ENCODE peak calls at places on chromosomes 2 and 18, in six cellular contexts. One of them, this sample, is unnamed.
A peak's percentile ranks its signal among the peaks of the same experiment; 100 is the strongest.

GRCh38 chr18:50340078-50340477 is 34.8 kb upstream of the SKA1 start:
- DNase-seq in right atrium auricular region: no peak
- DNase-seq in GM13977: no peak
- DNase-seq in endothelial cell of umbilical vein: no peak
- DNase-seq in A549: no peak
- DNase-seq in AG10803: no peak
- DNase-seq in this sample: no peak

GRCh38 chr18:24115628-24116027 is 23.2 kb upstream of the CABYR start:
- DNase-seq in right atrium auricular region: no peak
- DNase-seq in GM13977: no peak
- DNase-seq in endothelial cell of umbilical vein: no peak
- DNase-seq in A549: no peak
- DNase-seq in AG10803: no peak
- DNase-seq in this sample: no peak

GRCh38 chr18:51153659-51154371 is 43.7 kb downstream of the MEX3C start:
- DNase-seq in right atrium auricular region: no peak
- DNase-seq in GM13977: peak; percentile 62
- DNase-seq in endothelial cell of umbilical vein: no peak
- DNase-seq in A549: no peak
- DNase-seq in AG10803: no peak
- DNase-seq in this sample: no peak

GRCh38 chr18:36031407-36031806 is 36.0 kb downstream of the RPRD1A start:
- DNase-seq in right atrium auricular region: no peak
- DNase-seq in GM13977: no peak
- DNase-seq in endothelial cell of umbilical vein: no peak
- DNase-seq in A549: no peak
- DNase-seq in AG10803: no peak
- DNase-seq in this sample: no peak

GRCh38 chr2:126761981-126762878 is 106.3 kb downstream of the GYPC start:
- DNase-seq in right atrium auricular region: peak; percentile 7
- DNase-seq in GM13977: no peak
- DNase-seq in endothelial cell of umbilical vein: no peak
- DNase-seq in A549: no peak
- DNase-seq in AG10803: no peak
- DNase-seq in this sample: no peak

GRCh38 chr2:201821080-201821479 is 14.7 kb downstream of the CDK15 start:
- DNase-seq in right atrium auricular region: no peak
- DNase-seq in GM13977: no peak
- DNase-seq in endothelial cell of umbilical vein: no peak
- DNase-seq in A549: no peak
- DNase-seq in AG10803: no peak
- DNase-seq in this sample: no peak

GRCh38 chr2:234258562-234259141 is 208.2 kb downstream of the SPP2 start:
- DNase-seq in right atrium auricular region: no peak
- DNase-seq in GM13977: no peak
- DNase-seq in endothelial cell of umbilical vein: no peak
- DNase-seq in A549: peak; percentile 25
- DNase-seq in AG10803: no peak
- DNase-seq in this sample: no peak

GRCh38 chr2:235926229-235926628 is 242.0 kb downstream of the GBX2 start:
- DNase-seq in right atrium auricular region: no peak
- DNase-seq in GM13977: no peak
- DNase-seq in endothelial cell of umbilical vein: no peak
- DNase-seq in A549: no peak
- DNase-seq in AG10803: no peak
- DNase-seq in this sample: no peak

GRCh38 chr2:190674966-190675650 is 26.2 kb downstream of the NAB1 start:
- DNase-seq in right atrium auricular region: no peak
- DNase-seq in GM13977: no peak
- DNase-seq in endothelial cell of umbilical vein: no peak
- DNase-seq in A549: no peak
- DNase-seq in AG10803: no peak
- DNase-seq in this sample: no peak

GRCh38 chr2:195318440-195319111 is 338.4 kb upstream of the SLC39A10 start:
- DNase-seq in right atrium auricular region: no peak
- DNase-seq in GM13977: peak; percentile 31
- DNase-seq in endothelial cell of umbilical vein: peak; percentile 37
- DNase-seq in A549: peak; percentile 28
- DNase-seq in AG10803: peak; percentile 34
- DNase-seq in this sample: no peak
- TF ChIP-seq CTCF in right atrium auricular region: no peak
- TF ChIP-seq CTCF in GM13977: peak; percentile 64
- TF ChIP-seq CTCF in endothelial cell of umbilical vein: peak; percentile 24
- TF ChIP-seq CTCF in A549: peak; percentile 91
- TF ChIP-seq CTCF in AG10803: peak; percentile 56
- TF ChIP-seq CTCF in this sample: peak; percentile 93

GRCh38 chr2:223101340-223102039 is 49.5 kb downstream of the KCNE4 start:
- DNase-seq in right atrium auricular region: no peak
- DNase-seq in GM13977: peak; percentile 9
- DNase-seq in endothelial cell of umbilical vein: peak; percentile 51
- DNase-seq in A549: peak; percentile 52
- DNase-seq in AG10803: peak; percentile 43
- DNase-seq in this sample: no peak
- TF ChIP-seq CTCF in right atrium auricular region: peak; percentile 30
- TF ChIP-seq CTCF in GM13977: peak; percentile 30
- TF ChIP-seq CTCF in endothelial cell of umbilical vein: peak; percentile 24
- TF ChIP-seq CTCF in A549: peak; percentile 68
- TF ChIP-seq CTCF in AG10803: peak; percentile 60
- TF ChIP-seq CTCF in this sample: peak; percentile 64

GRCh38 chr2:79910643-79911042 is 393.9 kb downstream of the LRRTM1 start:
- DNase-seq in right atrium auricular region: no peak
- DNase-seq in GM13977: no peak
- DNase-seq in endothelial cell of umbilical vein: no peak
- DNase-seq in A549: no peak
- DNase-seq in AG10803: no peak
- DNase-seq in this sample: no peak
- TF ChIP-seq CTCF in right atrium auricular region: no peak
- TF ChIP-seq CTCF in GM13977: no peak
- TF ChIP-seq CTCF in endothelial cell of umbilical vein: no peak
- TF ChIP-seq CTCF in A549: no peak
- TF ChIP-seq CTCF in AG10803: no peak
- TF ChIP-seq CTCF in this sample: no peak

GRCh38 chr2:129744649-129745048 is 234.8 kb upstream of the RAB6C start:
- DNase-seq in right atrium auricular region: no peak
- DNase-seq in GM13977: no peak
- DNase-seq in endothelial cell of umbilical vein: no peak
- DNase-seq in A549: no peak
- DNase-seq in AG10803: no peak
- DNase-seq in this sample: no peak
- TF ChIP-seq CTCF in right atrium auricular region: no peak
- TF ChIP-seq CTCF in GM13977: no peak
- TF ChIP-seq CTCF in endothelial cell of umbilical vein: no peak
- TF ChIP-seq CTCF in A549: no peak
- TF ChIP-seq CTCF in AG10803: no peak
- TF ChIP-seq CTCF in this sample: no peak

DNA sequence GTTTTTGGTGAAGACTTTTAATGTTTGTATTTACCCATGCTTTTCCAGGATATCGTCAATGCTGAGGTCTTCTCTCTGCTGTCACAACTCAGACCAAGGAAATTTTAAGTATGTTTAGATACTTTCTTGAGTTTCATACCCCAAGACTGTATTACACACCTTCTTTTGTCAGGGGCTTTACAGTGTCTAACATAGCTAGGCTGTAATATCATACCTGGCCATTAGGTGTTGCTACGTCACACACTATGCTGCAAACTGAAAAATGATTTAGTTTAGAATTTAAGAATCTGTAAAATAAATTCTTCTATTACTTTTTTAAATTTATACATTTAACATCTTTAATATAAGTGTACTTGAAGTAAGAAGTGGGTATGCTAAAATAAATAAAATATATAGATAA is 358.4 kb upstream of the NRP2 start:
- DNase-seq in right atrium auricular region: no peak
- DNase-seq in GM13977: no peak
- DNase-seq in endothelial cell of umbilical vein: no peak
- DNase-seq in A549: no peak
- DNase-seq in AG10803: no peak
- DNase-seq in this sample: no peak
- TF ChIP-seq CTCF in right atrium auricular region: no peak
- TF ChIP-seq CTCF in GM13977: peak; percentile 43
- TF ChIP-seq CTCF in endothelial cell of umbilical vein: no peak
- TF ChIP-seq CTCF in A549: no peak
- TF ChIP-seq CTCF in AG10803: peak; percentile 39
- TF ChIP-seq CTCF in this sample: peak; percentile 65

GRCh38 chr2:12990523-12990922 is 273.8 kb downstream of the TRIB2 start:
- DNase-seq in right atrium auricular region: no peak
- DNase-seq in GM13977: no peak
- DNase-seq in endothelial cell of umbilical vein: peak; percentile 32
- DNase-seq in A549: no peak
- DNase-seq in AG10803: no peak
- DNase-seq in this sample: no peak
- TF ChIP-seq CTCF in right atrium auricular region: no peak
- TF ChIP-seq CTCF in GM13977: no peak
- TF ChIP-seq CTCF in endothelial cell of umbilical vein: no peak
- TF ChIP-seq CTCF in A549: peak; percentile 31
- TF ChIP-seq CTCF in AG10803: peak; percentile 39
- TF ChIP-seq CTCF in this sample: peak; percentile 67

This sample was measured in chondrocyte.